ENCODE peak calls at places on chromosomes 12 and 14, in five cellular contexts. E is esophagus muscularis mucosa, Q is transverse colon, V is stomach, C is GM23338. A is an unnamed sample.

GRCh38 chr12:11707535-11707934 is 58.1 kb downstream of the ETV6 start:
- DNase-seq in E (no peak), Q (peak), V (peak), C (no peak), A (no peak)

GRCh38 chr14:51818748-51819386 is 41.5 kb upstream of the GNG2 start:
- DNase-seq in E (peak), Q (no peak), V (no peak), C (peak), A (no peak)

GRCh38 chr14:51783765-51784164 is 76.6 kb upstream of the GNG2 start:
- DNase-seq in E (no peak), Q (no peak), V (no peak), C (no peak), A (no peak)

GRCh38 chr14:23379331-23380196 is 2.7 kb downstream of the CMTM5 start:
- DNase-seq in E (no peak), Q (peak), V (peak), C (peak), A (peak)

GRCh38 chr14:92626041-92626440 is 112.5 kb downstream of the RIN3 start:
- DNase-seq in E (no peak), Q (no peak), V (no peak), C (no peak), A (no peak)

GRCh38 chr12:46368684-46369083 is 3.9 kb downstream of the SLC38A2 start:
- DNase-seq in E (no peak), Q (no peak), V (no peak), C (no peak), A (no peak)

GRCh38 chr12:10031771-10032175 is 1.3 kb downstream of the CLEC9A start:
- DNase-seq in E (no peak), Q (no peak), V (no peak), C (peak), A (no peak)

GRCh38 chr14:31939934-31940333 is 137.2 kb upstream of the ARHGAP5 start:
- DNase-seq in E (no peak), Q (no peak), V (no peak), C (no peak), A (no peak)

GRCh38 chr12:78483767-78484315 is 380.7 kb upstream of the SYT1 start:
- DNase-seq in E (no peak), Q (no peak), V (no peak), C (no peak), A (no peak)

GRCh38 chr14:34713681-34714319 is 593 bp downstream of the CFL2 start:
- DNase-seq in E (no peak), Q (peak), V (peak), C (peak), A (peak)

GRCh38 chr14:99316281-99317163 is 44.5 kb upstream of the BCL11B start:
- DNase-seq in E (no peak), Q (peak), V (peak), C (no peak), A (no peak)

GRCh38 chr12:55743967-55744931 is 1.3 kb downstream of the GDF11 start:
- DNase-seq in E (no peak), Q (no peak), V (no peak), C (no peak), A (peak)

GRCh38 chr12:25433024-25433423 is 120.1 kb downstream of the LMNTD1 start:
- DNase-seq in E (no peak), Q (no peak), V (no peak), C (no peak), A (no peak)

GRCh38 chr12:12868836-12869235 is 22.5 kb upstream of the GPRC5A start:
- DNase-seq in E (no peak), Q (no peak), V (no peak), C (no peak), A (no peak)

GRCh38 chr14:98633380-98633779 is 638.6 kb downstream of the BCL11B start:
- DNase-seq in E (no peak), Q (peak), V (no peak), C (no peak), A (no peak)

GRCh38 chr14:58560208-58560607 is 77.6 kb upstream of the DACT1 start:
- DNase-seq in E (no peak), Q (no peak), V (no peak), C (no peak), A (no peak)

GRCh38 chr12:120249875-120250795 is 15.4 kb downstream of the PXN start:
- DNase-seq in E (no peak), Q (no peak), V (no peak), C (no peak), A (no peak)

GRCh38 chr12:59619461-59620240 is 23.8 kb downstream of the SLC16A7 start:
- DNase-seq in E (no peak), Q (no peak), V (no peak), C (no peak), A (no peak)

GRCh38 chr12:59620326-59620725 is 24.5 kb downstream of the SLC16A7 start:
- DNase-seq in E (no peak), Q (no peak), V (no peak), C (no peak), A (no peak)

GRCh38 chr12:59615392-59616165 is 19.8 kb downstream of the SLC16A7 start:
- DNase-seq in E (no peak), Q (no peak), V (peak), C (no peak), A (no peak)
- H3K27ac ChIP-seq in E (no peak), Q (no peak), V (no peak), C (no peak), A (no peak)

GRCh38 chr12:14211829-14212455 is 153.5 kb upstream of the ATF7IP start:
- DNase-seq in E (no peak), Q (peak), V (no peak), C (no peak), A (no peak)

GRCh38 chr12:14213542-14213941 is 151.9 kb upstream of the ATF7IP start:
- DNase-seq in E (no peak), Q (no peak), V (no peak), C (no peak), A (no peak)

GRCh38 chr12:14207946-14208612 is 157.4 kb upstream of the ATF7IP start:
- DNase-seq in E (no peak), Q (peak), V (peak), C (peak), A (no peak)
- TF ChIP-seq POLR2AphosphoS5 in E (no peak), Q (peak), V (no peak), C (no peak), A (no peak)

DNA sequence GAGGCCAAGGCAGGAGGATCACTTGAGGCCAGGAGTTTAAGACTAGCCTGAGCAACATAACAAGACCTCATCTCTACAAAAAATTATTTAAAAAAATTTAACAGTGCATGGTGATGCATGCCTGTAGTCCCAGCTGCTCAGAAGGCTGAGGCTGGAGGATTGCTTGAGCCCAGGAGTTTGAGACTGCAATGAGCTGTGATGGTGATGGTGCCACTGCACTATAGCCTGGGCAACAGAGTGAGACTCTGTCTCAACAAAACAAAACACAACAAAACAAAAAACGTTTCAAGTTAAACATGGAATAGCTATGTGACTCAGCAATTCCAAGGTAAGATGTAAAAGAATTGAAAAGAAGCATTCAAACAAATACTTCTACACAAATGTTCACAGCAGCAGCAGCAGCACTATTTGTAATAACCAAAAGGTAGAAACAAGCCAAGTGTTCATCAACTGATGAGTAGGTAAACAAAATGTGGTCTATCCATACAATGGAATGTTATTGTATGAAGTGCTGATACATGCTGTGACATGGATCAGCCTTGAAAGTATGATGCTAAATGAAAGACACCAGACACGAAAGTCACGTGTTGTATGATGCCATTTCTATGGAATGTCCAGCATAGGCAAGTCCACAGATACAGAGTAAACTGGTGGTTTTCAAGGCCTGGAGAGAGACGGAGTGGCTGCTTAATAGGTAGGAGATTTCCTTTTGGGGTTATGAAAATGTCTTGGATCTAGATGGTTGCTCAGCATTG is 31.4 kb downstream of the CFAP251 start:
- DNase-seq in E (no peak), Q (no peak), V (no peak), C (no peak), A (no peak)
- H3K27ac ChIP-seq in E (no peak), Q (no peak), V (no peak), C (no peak), A (no peak)

GRCh38 chr14:73740921-73741326 is 26.7 kb upstream of the PNMA1 start:
- DNase-seq in E (no peak), Q (peak), V (peak), C (peak), A (peak)
- TF ChIP-seq POLR2AphosphoS5 in E (peak), Q (peak), V (no peak), C (no peak), A (peak)

GRCh38 chr12:49538740-49539403 is at the start of gene KCNH3:
- DNase-seq in E (no peak), Q (peak), V (peak), C (peak), A (peak)

GRCh38 chr12:49539406-49540228 is 787 bp downstream of the KCNH3 start:
- DNase-seq in E (no peak), Q (no peak), V (peak), C (no peak), A (no peak)

GRCh38 chr12:49541140-49541861 is 2.5 kb downstream of the KCNH3 start:
- DNase-seq in E (no peak), Q (no peak), V (no peak), C (no peak), A (no peak)

GRCh38 chr12:49541911-49542505 is 3.2 kb downstream of the KCNH3 start:
- DNase-seq in E (no peak), Q (no peak), V (no peak), C (no peak), A (no peak)

GRCh38 chr12:49540229-49541139 is 1.7 kb downstream of the KCNH3 start:
- DNase-seq in E (no peak), Q (no peak), V (no peak), C (no peak), A (peak)
- H3K27ac ChIP-seq in E (no peak), Q (no peak), V (no peak), C (no peak), A (peak)

DNA sequence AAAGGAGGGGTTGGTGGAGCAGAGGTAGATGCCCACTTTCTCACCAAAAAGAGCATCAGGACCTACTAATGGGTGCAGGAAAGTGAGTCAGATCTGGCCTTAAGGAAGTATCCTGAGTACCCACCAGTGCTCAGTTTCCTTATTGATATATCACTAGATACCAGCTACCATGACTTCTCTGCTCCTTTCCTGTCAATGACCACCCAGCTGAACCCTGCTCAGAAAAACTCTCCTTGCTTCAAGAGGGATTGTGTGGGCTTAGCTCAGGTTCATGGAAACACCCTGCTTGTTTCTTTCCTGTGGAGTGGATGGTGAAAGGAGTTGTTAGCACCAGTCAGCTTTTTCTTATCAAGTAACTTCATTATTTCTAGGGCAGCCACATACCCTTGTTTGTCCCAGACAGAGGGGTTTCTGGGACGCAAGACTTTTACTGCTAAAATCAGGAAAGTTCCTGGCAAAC is 54.6 kb upstream of the DYRK2 start:
- DNase-seq in E (peak), Q (no peak), V (no peak), C (no peak), A (no peak)
- TF ChIP-seq POLR2AphosphoS5 in E (no peak), Q (no peak), V (no peak), C (no peak), A (no peak)

DNA sequence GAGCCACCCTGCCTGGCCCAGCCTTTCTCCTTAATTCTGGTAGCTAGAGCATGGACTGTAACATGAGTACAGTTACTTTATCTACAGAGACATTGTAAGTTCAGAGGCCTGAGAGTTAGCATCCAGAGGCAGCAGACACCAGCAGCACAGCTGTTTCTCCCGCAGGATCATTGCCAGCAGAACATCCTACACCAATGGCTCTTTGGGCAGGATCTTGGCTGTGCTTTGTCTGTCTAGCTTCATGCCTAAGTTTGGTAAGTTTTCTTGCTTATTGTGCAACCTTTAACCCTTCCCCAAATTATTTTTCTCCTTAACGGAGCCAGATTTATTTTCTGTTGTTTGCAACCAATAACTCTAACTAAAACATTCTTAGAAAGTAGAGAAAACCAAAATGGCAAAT is 21.6 kb downstream of the C12orf71 start:
- DNase-seq in E (no peak), Q (no peak), V (no peak), C (no peak), A (no peak)
- H3K27ac ChIP-seq in E (no peak), Q (no peak), V (no peak), C (no peak), A (no peak)

GRCh38 chr12:68823711-68824110 is 15.7 kb downstream of the MDM2 start:
- DNase-seq in E (no peak), Q (no peak), V (no peak), C (no peak), A (no peak)

GRCh38 chr12:68827895-68828294 is 19.9 kb downstream of the MDM2 start:
- DNase-seq in E (no peak), Q (no peak), V (no peak), C (no peak), A (no peak)

GRCh38 chr12:68824131-68824530 is 16.2 kb downstream of the MDM2 start:
- DNase-seq in E (no peak), Q (no peak), V (no peak), C (no peak), A (no peak)

GRCh38 chr12:68824597-68825250 is 16.7 kb downstream of the MDM2 start:
- DNase-seq in E (no peak), Q (no peak), V (no peak), C (no peak), A (no peak)

DNA sequence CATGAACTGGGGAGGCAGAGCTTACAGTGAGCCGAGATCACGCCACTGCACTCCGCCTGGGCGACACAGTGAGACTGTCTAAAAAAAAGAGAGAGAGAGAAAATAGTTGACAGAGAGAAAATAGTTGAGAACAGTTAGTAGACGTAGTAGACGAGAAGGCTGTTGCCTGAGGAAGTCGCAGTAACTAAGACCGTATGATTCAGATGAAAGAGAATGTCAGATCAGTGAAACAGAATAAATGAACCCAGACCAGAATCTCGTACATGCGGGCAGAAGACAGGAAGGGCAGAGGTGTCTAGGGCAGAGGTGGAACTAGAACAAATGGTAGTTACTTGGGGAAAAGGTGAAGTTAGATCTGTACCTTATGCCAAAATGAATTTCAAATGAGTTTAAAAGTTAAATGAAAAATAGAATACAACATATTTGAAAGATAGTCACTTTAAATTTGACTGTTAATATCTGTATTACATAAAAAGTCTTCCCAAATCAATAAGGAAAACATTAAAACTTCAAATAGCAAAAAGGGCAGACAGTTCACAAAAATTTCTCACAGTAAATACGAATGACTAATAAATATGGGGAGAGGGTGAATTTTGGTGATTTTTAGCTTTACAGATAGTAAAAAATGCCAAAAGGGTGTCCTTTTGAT is 17.7 kb downstream of the MDM2 start:
- DNase-seq in E (no peak), Q (no peak), V (no peak), C (no peak), A (no peak)
- TF ChIP-seq POLR2AphosphoS5 in E (no peak), Q (no peak), V (no peak), C (no peak), A (no peak)

GRCh38 chr14:96811985-96812667 is 14.9 kb downstream of the VRK1 start:
- DNase-seq in E (no peak), Q (no peak), V (no peak), C (no peak), A (no peak)
- H3K27ac ChIP-seq in E (no peak), Q (no peak), V (no peak), C (no peak), A (no peak)

A was measured in breast epithelium.